ENCODE peak calls at places on chromosomes 12 and 14, in five cellular contexts. S is NT2/D1, K is GM12878, W is HepG2, H is HEK293T. M is an unnamed sample.

GRCh38 chr12:108442077-108442476 is 73.0 kb upstream of the FICD start:
- DNase-seq in W (no peak), K (no peak), S (peak), H (no peak), M (peak)

GRCh38 chr12:28369483-28369882 is 179.2 kb downstream of the CCDC91 start:
- DNase-seq in S (no peak), W (no peak), H (no peak), K (no peak), M (no peak)

GRCh38 chr12:50055831-50056628 is 1.4 kb upstream of the ASIC1 start:
- DNase-seq in W (peak), K (no peak), S (no peak), H (peak), M (no peak)

GRCh38 chr14:91228112-91229004 is 16.1 kb downstream of the GPR68 start:
- DNase-seq in S (no peak), W (no peak), H (no peak), K (peak), M (peak)

GRCh38 chr14:101665478-101666078 is 95.9 kb upstream of the PPP2R5C start:
- DNase-seq in H (peak), K (no peak), W (peak), S (peak), M (peak)

GRCh38 chr14:36105401-36105800 is 71.1 kb downstream of the PTCSC3 start:
- DNase-seq in H (peak), W (peak), S (peak), K (no peak), M (no peak)

GRCh38 chr12:49553512-49554088 is 14.3 kb downstream of the MCRS1 start:
- DNase-seq in S (peak), K (no peak), H (peak), W (peak), M (no peak)

GRCh38 chr12:130029151-130029550 is 125.3 kb upstream of the TMEM132D start:
- DNase-seq in W (no peak), H (no peak), K (no peak), S (no peak), M (no peak)

GRCh38 chr12:7065073-7065623 is 4.6 kb downstream of the C1S start:
- DNase-seq in S (no peak), K (no peak), H (no peak), W (no peak), M (no peak)

GRCh38 chr12:39199371-39199770 is 243.5 kb downstream of the KIF21A start:
- DNase-seq in S (no peak), K (no peak), W (no peak), H (no peak), M (no peak)

GRCh38 chr14:29176876-29177275 is 410.3 kb downstream of the FOXG1 start:
- DNase-seq in W (no peak), H (no peak), S (no peak), K (no peak), M (no peak)

GRCh38 chr12:124906606-124907261 is 7.7 kb downstream of the UBC start:
- DNase-seq in K (peak), H (peak), S (peak), W (peak), M (no peak)

GRCh38 chr12:114690267-114691135 is 6.5 kb upstream of the TBX3 start:
- DNase-seq in K (no peak), S (no peak), H (no peak), W (no peak), M (no peak)

GRCh38 chr12:55931317-55931779 is 386 bp downstream of the DGKA start:
- DNase-seq in H (no peak), S (no peak), K (no peak), W (no peak), M (peak)

GRCh38 chr12:109873653-109874052 is 6.7 kb downstream of the GLTP start:
- DNase-seq in H (no peak), K (no peak), W (no peak), S (no peak), M (no peak)

GRCh38 chr12:121534495-121535148 is 46.2 kb downstream of the KDM2B start:
- DNase-seq in W (no peak), H (no peak), S (peak), K (no peak), M (peak)

GRCh38 chr12:539540-540310 is 80.0 kb downstream of the B4GALNT3 start:
- DNase-seq in W (no peak), K (no peak), S (no peak), H (no peak), M (no peak)

GRCh38 chr12:54025507-54026393 is 2.5 kb upstream of the HOXC6 start:
- DNase-seq in S (no peak), H (no peak), W (no peak), K (no peak), M (no peak)

GRCh38 chr12:110546339-110546738 is 36.8 kb downstream of the PPTC7 start:
- DNase-seq in K (no peak), S (no peak), H (no peak), W (no peak), M (no peak)

GRCh38 chr14:96162265-96162664 is 42.4 kb upstream of the BDKRB2 start:
- DNase-seq in K (no peak), S (no peak), W (no peak), H (no peak), M (no peak)

GRCh38 chr14:75879031-75879430 is 102.8 kb downstream of the TGFB3 start:
- DNase-seq in W (no peak), S (no peak), H (no peak), K (no peak), M (no peak)

GRCh38 chr14:90383731-90384542 is 12.9 kb upstream of the CALM1 start:
- DNase-seq in W (peak), K (no peak), H (peak), S (no peak), M (peak)

GRCh38 chr14:92520102-92520651 is 6.6 kb downstream of the RIN3 start:
- DNase-seq in K (no peak), S (no peak), H (no peak), W (no peak), M (no peak)

GRCh38 chr12:22624908-22625646 is at the start of gene ETNK1:
- DNase-seq in S (peak), K (peak), W (peak), H (peak), M (peak)

GRCh38 chr14:76091036-76091435 is 60.7 kb upstream of the GPATCH2L start:
- DNase-seq in H (peak), K (no peak), S (no peak), W (peak), M (no peak)

GRCh38 chr14:24741871-24742270 is 107.9 kb upstream of the GZMB start:
- DNase-seq in K (no peak), H (no peak), W (no peak), S (no peak), M (no peak)

GRCh38 chr12:123149828-123150272 is 1.0 kb downstream of the PITPNM2 start:
- DNase-seq in W (no peak), H (no peak), S (no peak), K (no peak), M (no peak)

GRCh38 chr12:72053604-72054003 is 115.0 kb downstream of the TPH2 start:
- DNase-seq in H (no peak), K (no peak), S (no peak), W (no peak), M (no peak)

GRCh38 chr14:59407246-59407615 is 57.9 kb downstream of the GPR135 start:
- DNase-seq in H (no peak), W (peak), S (no peak), K (no peak), M (no peak)

GRCh38 chr14:68640293-68640574 is 152.6 kb downstream of the ZFP36L1 start:
- DNase-seq in W (no peak), S (no peak), K (no peak), H (no peak), M (no peak)

GRCh38 chr14:68638817-68639517 is 153.9 kb downstream of the ZFP36L1 start:
- DNase-seq in W (no peak), H (no peak), K (no peak), S (no peak), M (peak)

GRCh38 chr14:68638056-68638816 is 154.6 kb downstream of the ZFP36L1 start:
- DNase-seq in K (no peak), H (no peak), W (peak), S (no peak), M (no peak)

GRCh38 chr14:68637106-68638021 is 155.5 kb downstream of the ZFP36L1 start:
- DNase-seq in H (no peak), K (no peak), W (no peak), S (no peak), M (no peak)

GRCh38 chr14:68639518-68640292 is 153.2 kb downstream of the ZFP36L1 start:
- DNase-seq in W (no peak), K (no peak), S (no peak), H (no peak), M (peak)
- TF ChIP-seq SUZ12 in W (no peak), K (no peak), S (no peak), H (no peak), M (no peak)

GRCh38 chr14:64952598-64953309 is 10.2 kb upstream of the GPX2 start:
- DNase-seq in K (peak), H (peak), W (no peak), S (no peak), M (no peak)

GRCh38 chr14:64951291-64951690 is 8.7 kb upstream of the GPX2 start:
- DNase-seq in W (no peak), K (no peak), S (no peak), H (no peak), M (no peak)

GRCh38 chr14:64948612-64949210 is 6.2 kb upstream of the GPX2 start:
- DNase-seq in K (no peak), H (no peak), W (peak), S (no peak), M (no peak)

GRCh38 chr14:64951724-64952123 is 9.2 kb upstream of the GPX2 start:
- DNase-seq in W (no peak), K (no peak), H (no peak), S (no peak), M (no peak)

DNA sequence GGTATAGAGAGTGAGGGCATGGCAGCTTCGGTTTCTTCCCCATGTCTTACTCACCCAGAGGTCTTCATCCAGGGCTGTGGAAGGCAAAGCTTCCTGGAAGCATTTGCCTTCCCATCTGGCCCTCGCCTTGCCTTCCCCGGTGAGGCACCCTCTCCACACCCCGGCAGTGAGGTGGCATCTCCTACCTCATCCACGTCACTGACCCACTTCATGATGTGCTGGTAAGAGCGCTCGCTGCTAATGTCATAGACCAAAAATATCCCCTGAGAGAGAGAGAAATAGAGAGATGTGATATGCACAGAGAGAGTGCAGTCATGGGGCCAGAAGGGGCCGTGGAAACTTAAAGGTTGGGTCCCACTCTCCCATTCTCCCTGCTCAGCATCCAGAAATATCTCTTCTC is 8.3 kb upstream of the GPX2 start:
- DNase-seq in K (no peak), S (no peak), H (no peak), W (no peak), M (no peak)
- TF ChIP-seq SUZ12 in K (no peak), S (no peak), H (no peak), W (no peak), M (no peak)

DNA sequence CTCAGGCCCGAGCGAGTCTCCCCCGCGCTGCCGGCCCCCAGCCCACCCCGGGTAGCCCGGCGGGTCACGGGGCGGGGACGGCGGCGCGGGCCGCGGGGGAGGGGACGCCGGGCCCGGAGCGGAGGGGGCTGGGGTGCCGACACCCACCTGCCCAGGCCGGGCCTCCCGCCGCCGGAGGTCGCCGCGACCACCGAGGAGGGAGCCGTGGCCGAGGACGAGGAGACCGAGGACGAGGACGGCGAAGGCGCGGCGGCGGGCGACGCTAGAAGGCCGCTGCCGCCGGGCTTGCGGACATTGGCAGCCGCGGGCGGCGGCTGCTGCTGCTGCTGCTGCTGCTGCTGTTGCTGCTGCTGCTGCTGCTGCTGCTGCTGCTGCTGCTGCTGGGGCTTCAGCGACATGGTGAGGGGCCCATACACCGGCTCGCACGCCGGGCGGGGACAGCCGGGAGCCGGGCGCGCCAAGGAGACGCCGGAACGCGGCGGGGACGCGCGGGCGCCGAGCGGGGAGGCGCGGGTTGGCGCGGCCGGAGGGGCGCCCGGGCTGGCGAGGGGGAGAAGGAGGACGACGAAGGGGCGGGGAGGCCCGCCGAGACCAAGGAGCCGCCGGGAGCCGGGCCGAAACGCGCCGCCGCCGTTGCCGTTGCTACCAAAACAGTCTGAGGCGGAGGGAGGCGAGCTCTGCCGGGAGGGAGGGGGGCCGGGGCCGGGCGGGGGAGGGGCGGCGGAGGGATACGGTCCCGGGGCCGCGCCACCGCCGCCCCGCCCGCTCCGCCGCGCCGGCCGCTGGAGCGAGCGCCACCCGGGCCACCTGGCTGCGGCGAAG is at the start of gene ATXN2:
- DNase-seq in W (no peak), H (peak), K (no peak), S (no peak), M (no peak)
- TF ChIP-seq SUZ12 in W (no peak), H (no peak), K (no peak), S (no peak), M (no peak)

GRCh38 chr12:52681551-52682380 is 1.6 kb upstream of the KRT1 start:
- DNase-seq in S (no peak), K (no peak), W (no peak), H (no peak), M (no peak)

GRCh38 chr12:52683575-52684300 is 3.5 kb upstream of the KRT1 start:
- DNase-seq in K (no peak), H (no peak), W (no peak), S (no peak), M (no peak)

GRCh38 chr12:52682938-52683574 is 2.8 kb upstream of the KRT1 start:
- DNase-seq in S (no peak), W (no peak), H (no peak), K (no peak), M (no peak)

GRCh38 chr12:52680363-52680762 is at the start of gene KRT1:
- DNase-seq in K (no peak), S (no peak), W (no peak), H (no peak), M (no peak)

DNA sequence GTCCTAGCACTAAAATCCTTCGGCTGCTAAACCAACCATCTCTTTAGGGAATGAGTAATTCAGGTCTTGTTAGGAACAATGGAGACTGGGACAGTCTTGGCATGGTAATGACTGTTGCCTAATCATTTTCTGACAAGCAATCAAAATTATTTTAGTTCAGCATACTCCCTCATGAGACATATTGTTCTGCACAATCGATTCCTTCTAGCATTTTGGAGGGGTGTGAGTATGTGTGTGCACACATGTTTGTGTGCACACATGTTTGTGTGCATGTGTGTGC is 2.1 kb upstream of the KRT1 start:
- DNase-seq in K (no peak), H (no peak), S (no peak), W (no peak), M (no peak)
- TF ChIP-seq SUZ12 in K (no peak), H (no peak), S (no peak), W (no peak), M (no peak)

GRCh38 chr14:55000381-55000780 is 26.5 kb downstream of the WDHD1 start:
- DNase-seq in K (no peak), S (no peak), H (no peak), W (no peak), M (no peak)

GRCh38 chr14:55005071-55005470 is 21.8 kb downstream of the WDHD1 start:
- DNase-seq in K (no peak), W (no peak), S (no peak), H (no peak), M (no peak)
- TF ChIP-seq SUZ12 in K (no peak), W (no peak), S (no peak), H (no peak), M (no peak)

DNA sequence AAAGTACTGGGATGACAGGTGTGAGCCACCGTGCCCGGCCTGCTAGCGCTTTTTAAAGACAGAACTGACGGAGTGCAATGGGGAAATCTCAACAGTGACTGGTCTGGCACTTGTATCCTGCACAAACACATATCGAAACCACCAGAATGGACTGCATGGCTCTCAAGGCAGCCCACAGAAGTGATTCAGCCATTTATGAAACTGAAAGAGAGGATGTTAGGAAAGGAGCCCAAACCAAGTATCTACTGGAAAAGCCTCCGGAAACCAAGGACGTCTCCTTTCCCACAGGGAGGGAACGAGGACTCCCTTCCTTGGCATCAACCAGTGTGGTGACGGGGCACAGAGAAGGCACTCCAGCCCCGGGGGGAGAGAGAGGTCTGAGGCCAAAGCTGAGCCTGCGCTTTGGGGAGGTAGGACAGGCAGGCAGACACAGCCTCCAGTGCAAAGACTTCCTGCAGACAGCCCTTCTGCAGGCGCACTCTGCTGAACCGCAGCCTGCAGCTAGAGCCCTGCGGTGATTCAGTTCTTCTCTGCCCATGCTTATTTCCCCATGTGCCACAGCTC is 16.5 kb downstream of the SLC15A4 start:
- DNase-seq in S (no peak), H (no peak), W (no peak), K (no peak), M (no peak)
- TF ChIP-seq SUZ12 in S (no peak), H (no peak), W (no peak), K (no peak), M (no peak)

DNA sequence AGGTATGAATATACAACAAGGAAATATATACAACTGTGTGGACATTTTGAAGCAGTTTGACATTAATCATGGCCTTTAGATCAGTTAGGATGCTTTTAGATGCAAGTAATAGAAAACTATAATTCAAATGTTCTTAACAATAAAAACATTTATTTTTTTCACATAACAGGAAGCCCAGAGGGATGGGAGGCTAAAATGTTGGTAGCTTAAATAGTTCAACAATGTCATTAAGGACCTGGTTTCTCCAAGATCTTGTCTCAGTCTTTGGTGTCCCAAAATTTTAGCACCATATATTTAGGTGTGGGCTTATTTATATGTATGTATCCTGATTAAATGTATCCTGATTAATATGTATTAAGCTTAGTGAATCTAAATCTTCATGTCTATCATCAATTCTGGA is 292.4 kb downstream of the NUAK1 start:
- DNase-seq in S (no peak), K (no peak), W (no peak), H (no peak), M (no peak)
- TF ChIP-seq SUZ12 in S (no peak), K (no peak), W (no peak), H (no peak), M (no peak)

DNA sequence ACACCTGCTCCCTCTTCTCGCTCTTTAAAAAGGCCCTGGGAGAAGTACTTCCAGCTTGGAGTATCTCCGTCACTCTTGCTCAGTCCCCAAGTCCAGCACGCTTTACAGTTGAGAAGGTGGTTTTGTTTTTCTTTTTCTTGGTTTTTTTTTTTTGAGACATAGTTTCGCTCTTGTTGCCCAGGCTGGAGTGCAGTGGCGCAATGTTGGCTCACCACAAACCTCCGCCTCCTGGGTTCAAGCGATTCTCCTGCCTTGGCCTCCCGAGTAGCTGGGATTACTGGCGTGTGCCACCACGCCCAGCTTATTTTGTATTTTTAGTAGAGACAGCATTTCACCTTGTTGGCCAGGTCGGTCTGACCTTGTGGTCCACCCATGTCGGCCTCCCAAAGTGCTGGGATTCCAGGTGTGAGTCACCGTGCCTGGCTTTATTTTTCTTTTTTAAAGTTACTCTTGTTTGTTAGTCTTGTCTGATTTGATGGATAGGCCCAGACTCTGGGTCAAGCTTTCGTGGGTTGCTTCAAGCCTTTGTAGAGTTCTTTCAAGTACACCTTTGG is 1.9 kb downstream of the TDRD9 start:
- DNase-seq in S (no peak), K (no peak), W (peak), H (no peak), M (no peak)
- TF ChIP-seq SUZ12 in S (no peak), K (no peak), W (no peak), H (no peak), M (no peak)

M was measured in H1.